ENCODE peak calls at places on chromosome 7, in nine cellular contexts. One of them, this sample, is unnamed.

GRCh38 chr7:103142494-103142893 is 6.4 kb downstream of the NAPEPLD start:
- DNase-seq in CD8-positive, alpha-beta T cell: no peak
- DNase-seq in GM12865: no peak
- DNase-seq in ascending aorta: no peak
- DNase-seq in BJ: no peak
- DNase-seq in fibroblast of pulmonary artery: no peak
- DNase-seq in aorta: no peak
- DNase-seq in left ventricle myocardium inferior: no peak
- DNase-seq in CD4-positive, CD25-positive, alpha-beta regulatory T cell: no peak
- DNase-seq in this sample: no peak

GRCh38 chr7:28411876-28412662 is at the start of gene CREB5:
- DNase-seq in CD8-positive, alpha-beta T cell: no peak
- DNase-seq in GM12865: peak
- DNase-seq in ascending aorta: no peak
- DNase-seq in BJ: no peak
- DNase-seq in fibroblast of pulmonary artery: peak
- DNase-seq in aorta: no peak
- DNase-seq in left ventricle myocardium inferior: no peak
- DNase-seq in CD4-positive, CD25-positive, alpha-beta regulatory T cell: no peak
- DNase-seq in this sample: no peak

GRCh38 chr7:144032985-144033384 is 15.8 kb upstream of the OR2A5 start:
- DNase-seq in CD8-positive, alpha-beta T cell: no peak
- DNase-seq in GM12865: no peak
- DNase-seq in ascending aorta: no peak
- DNase-seq in BJ: no peak
- DNase-seq in fibroblast of pulmonary artery: no peak
- DNase-seq in aorta: no peak
- DNase-seq in left ventricle myocardium inferior: no peak
- DNase-seq in CD4-positive, CD25-positive, alpha-beta regulatory T cell: no peak
- DNase-seq in this sample: no peak

GRCh38 chr7:50591480-50592438 is 26.6 kb upstream of the DDC start:
- DNase-seq in CD8-positive, alpha-beta T cell: no peak
- DNase-seq in GM12865: no peak
- DNase-seq in ascending aorta: no peak
- DNase-seq in BJ: no peak
- DNase-seq in fibroblast of pulmonary artery: no peak
- DNase-seq in aorta: no peak
- DNase-seq in left ventricle myocardium inferior: no peak
- DNase-seq in CD4-positive, CD25-positive, alpha-beta regulatory T cell: no peak
- DNase-seq in this sample: no peak

GRCh38 chr7:4091767-4092166 is 590.3 kb upstream of the FOXK1 start:
- DNase-seq in CD8-positive, alpha-beta T cell: no peak
- DNase-seq in GM12865: no peak
- DNase-seq in ascending aorta: no peak
- DNase-seq in BJ: no peak
- DNase-seq in fibroblast of pulmonary artery: no peak
- DNase-seq in aorta: no peak
- DNase-seq in left ventricle myocardium inferior: no peak
- DNase-seq in CD4-positive, CD25-positive, alpha-beta regulatory T cell: no peak
- DNase-seq in this sample: no peak

GRCh38 chr7:156612930-156613329 is 27.6 kb upstream of the RNF32 start:
- DNase-seq in CD8-positive, alpha-beta T cell: peak
- DNase-seq in GM12865: peak
- DNase-seq in ascending aorta: no peak
- DNase-seq in BJ: no peak
- DNase-seq in fibroblast of pulmonary artery: no peak
- DNase-seq in aorta: no peak
- DNase-seq in left ventricle myocardium inferior: no peak
- DNase-seq in CD4-positive, CD25-positive, alpha-beta regulatory T cell: peak
- DNase-seq in this sample: no peak

GRCh38 chr7:98647326-98647725 is 30.2 kb downstream of the NPTX2 start:
- DNase-seq in CD8-positive, alpha-beta T cell: no peak
- DNase-seq in GM12865: no peak
- DNase-seq in ascending aorta: no peak
- DNase-seq in BJ: no peak
- DNase-seq in fibroblast of pulmonary artery: no peak
- DNase-seq in aorta: no peak
- DNase-seq in left ventricle myocardium inferior: no peak
- DNase-seq in CD4-positive, CD25-positive, alpha-beta regulatory T cell: no peak
- DNase-seq in this sample: no peak

GRCh38 chr7:15600298-15600697 is 38.5 kb upstream of the AGMO start:
- DNase-seq in CD8-positive, alpha-beta T cell: no peak
- DNase-seq in GM12865: no peak
- DNase-seq in ascending aorta: no peak
- DNase-seq in BJ: no peak
- DNase-seq in fibroblast of pulmonary artery: no peak
- DNase-seq in aorta: no peak
- DNase-seq in left ventricle myocardium inferior: no peak
- DNase-seq in CD4-positive, CD25-positive, alpha-beta regulatory T cell: no peak
- DNase-seq in this sample: no peak

GRCh38 chr7:123769371-123769770 is 20.6 kb upstream of the WASL start:
- DNase-seq in CD8-positive, alpha-beta T cell: no peak
- DNase-seq in GM12865: no peak
- DNase-seq in ascending aorta: no peak
- DNase-seq in BJ: no peak
- DNase-seq in fibroblast of pulmonary artery: peak
- DNase-seq in aorta: peak
- DNase-seq in left ventricle myocardium inferior: peak
- DNase-seq in CD4-positive, CD25-positive, alpha-beta regulatory T cell: no peak
- DNase-seq in this sample: no peak

GRCh38 chr7:155223021-155223420 is 74.7 kb upstream of the INSIG1 start:
- DNase-seq in CD8-positive, alpha-beta T cell: no peak
- DNase-seq in GM12865: no peak
- DNase-seq in ascending aorta: no peak
- DNase-seq in BJ: no peak
- DNase-seq in fibroblast of pulmonary artery: no peak
- DNase-seq in aorta: peak
- DNase-seq in left ventricle myocardium inferior: no peak
- DNase-seq in CD4-positive, CD25-positive, alpha-beta regulatory T cell: no peak
- DNase-seq in this sample: no peak

GRCh38 chr7:138538518-138538917 is 78.5 kb downstream of the TRIM24 start:
- DNase-seq in CD8-positive, alpha-beta T cell: no peak
- DNase-seq in GM12865: peak
- DNase-seq in ascending aorta: no peak
- DNase-seq in BJ: no peak
- DNase-seq in fibroblast of pulmonary artery: peak
- DNase-seq in aorta: no peak
- DNase-seq in left ventricle myocardium inferior: no peak
- DNase-seq in CD4-positive, CD25-positive, alpha-beta regulatory T cell: no peak
- DNase-seq in this sample: no peak

GRCh38 chr7:36468361-36469140 is 78.9 kb downstream of the ANLN start:
- DNase-seq in CD8-positive, alpha-beta T cell: no peak
- DNase-seq in GM12865: no peak
- DNase-seq in ascending aorta: no peak
- DNase-seq in BJ: no peak
- DNase-seq in fibroblast of pulmonary artery: no peak
- DNase-seq in aorta: no peak
- DNase-seq in left ventricle myocardium inferior: no peak
- DNase-seq in CD4-positive, CD25-positive, alpha-beta regulatory T cell: no peak
- DNase-seq in this sample: no peak

GRCh38 chr7:332646-333398 is 42.9 kb downstream of the FOXL3 start:
- DNase-seq in CD8-positive, alpha-beta T cell: peak
- DNase-seq in GM12865: peak
- DNase-seq in ascending aorta: no peak
- DNase-seq in BJ: no peak
- DNase-seq in fibroblast of pulmonary artery: peak
- DNase-seq in aorta: peak
- DNase-seq in left ventricle myocardium inferior: peak
- DNase-seq in CD4-positive, CD25-positive, alpha-beta regulatory T cell: peak
- DNase-seq in this sample: peak

GRCh38 chr7:143252002-143252401 is 11.2 kb upstream of the GSTK1 start:
- DNase-seq in CD8-positive, alpha-beta T cell: no peak
- DNase-seq in GM12865: no peak
- DNase-seq in ascending aorta: no peak
- DNase-seq in BJ: no peak
- DNase-seq in fibroblast of pulmonary artery: no peak
- DNase-seq in aorta: no peak
- DNase-seq in left ventricle myocardium inferior: no peak
- DNase-seq in CD4-positive, CD25-positive, alpha-beta regulatory T cell: no peak
- DNase-seq in this sample: no peak

GRCh38 chr7:50832744-50833143 is 50.0 kb upstream of the GRB10 start:
- DNase-seq in CD8-positive, alpha-beta T cell: no peak
- DNase-seq in GM12865: no peak
- DNase-seq in ascending aorta: no peak
- DNase-seq in BJ: peak
- DNase-seq in fibroblast of pulmonary artery: no peak
- DNase-seq in aorta: no peak
- DNase-seq in left ventricle myocardium inferior: no peak
- DNase-seq in CD4-positive, CD25-positive, alpha-beta regulatory T cell: no peak
- DNase-seq in this sample: no peak

GRCh38 chr7:144784943-144785342 is 50.9 kb downstream of the TPK1 start:
- DNase-seq in CD8-positive, alpha-beta T cell: no peak
- DNase-seq in GM12865: no peak
- DNase-seq in ascending aorta: no peak
- DNase-seq in BJ: no peak
- DNase-seq in fibroblast of pulmonary artery: peak
- DNase-seq in aorta: no peak
- DNase-seq in left ventricle myocardium inferior: no peak
- DNase-seq in CD4-positive, CD25-positive, alpha-beta regulatory T cell: no peak
- DNase-seq in this sample: no peak

GRCh38 chr7:42878303-42878702 is 33.6 kb downstream of the C7orf25 start:
- DNase-seq in CD8-positive, alpha-beta T cell: no peak
- DNase-seq in GM12865: no peak
- DNase-seq in ascending aorta: no peak
- DNase-seq in BJ: no peak
- DNase-seq in fibroblast of pulmonary artery: no peak
- DNase-seq in aorta: no peak
- DNase-seq in left ventricle myocardium inferior: no peak
- DNase-seq in CD4-positive, CD25-positive, alpha-beta regulatory T cell: no peak
- DNase-seq in this sample: no peak

GRCh38 chr7:42198296-42198695 is 38.7 kb downstream of the GLI3 start:
- DNase-seq in CD8-positive, alpha-beta T cell: no peak
- DNase-seq in GM12865: no peak
- DNase-seq in ascending aorta: no peak
- DNase-seq in BJ: no peak
- DNase-seq in fibroblast of pulmonary artery: no peak
- DNase-seq in aorta: no peak
- DNase-seq in left ventricle myocardium inferior: no peak
- DNase-seq in CD4-positive, CD25-positive, alpha-beta regulatory T cell: no peak
- DNase-seq in this sample: no peak

GRCh38 chr7:26078437-26079362 is 73.3 kb upstream of the NFE2L3 start:
- DNase-seq in CD8-positive, alpha-beta T cell: peak
- DNase-seq in GM12865: peak
- DNase-seq in ascending aorta: peak
- DNase-seq in BJ: no peak
- DNase-seq in fibroblast of pulmonary artery: peak
- DNase-seq in aorta: peak
- DNase-seq in left ventricle myocardium inferior: peak
- DNase-seq in CD4-positive, CD25-positive, alpha-beta regulatory T cell: peak
- DNase-seq in this sample: no peak

GRCh38 chr7:16688249-16688648 is 42.3 kb downstream of the BZW2 start:
- DNase-seq in CD8-positive, alpha-beta T cell: no peak
- DNase-seq in GM12865: no peak
- DNase-seq in ascending aorta: no peak
- DNase-seq in BJ: no peak
- DNase-seq in fibroblast of pulmonary artery: no peak
- DNase-seq in aorta: no peak
- DNase-seq in left ventricle myocardium inferior: no peak
- DNase-seq in CD4-positive, CD25-positive, alpha-beta regulatory T cell: no peak
- DNase-seq in this sample: no peak

DNA sequence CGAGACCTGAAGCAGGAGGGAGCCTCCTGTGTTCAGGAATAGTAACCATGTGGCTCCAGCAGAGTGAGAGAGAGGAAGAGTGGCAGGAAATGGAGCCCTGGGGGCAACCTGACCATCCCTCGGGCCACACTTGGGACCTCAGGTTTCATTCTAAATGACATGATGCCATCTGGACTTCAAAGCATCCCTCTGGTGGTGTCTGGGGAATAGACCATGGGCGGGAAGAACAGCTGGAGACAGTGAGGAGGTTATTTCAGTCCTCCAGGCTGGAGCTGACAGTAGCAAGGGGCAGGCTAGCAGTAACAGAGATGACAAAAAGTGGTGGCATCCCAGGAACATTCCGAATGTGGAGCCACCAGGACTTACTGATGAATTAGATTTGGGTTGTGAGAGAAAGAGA is 44.8 kb downstream of the AKR1B1 start:
- DNase-seq in CD8-positive, alpha-beta T cell: no peak
- DNase-seq in GM12865: no peak
- DNase-seq in ascending aorta: no peak
- DNase-seq in BJ: no peak
- DNase-seq in fibroblast of pulmonary artery: no peak
- DNase-seq in aorta: no peak
- DNase-seq in left ventricle myocardium inferior: no peak
- DNase-seq in CD4-positive, CD25-positive, alpha-beta regulatory T cell: no peak
- DNase-seq in this sample: no peak
- H3K4me3 ChIP-seq in CD8-positive, alpha-beta T cell: no peak
- H3K4me3 ChIP-seq in GM12865: no peak
- H3K4me3 ChIP-seq in ascending aorta: no peak
- H3K4me3 ChIP-seq in BJ: no peak
- H3K4me3 ChIP-seq in fibroblast of pulmonary artery: no peak
- H3K4me3 ChIP-seq in aorta: no peak
- H3K4me3 ChIP-seq in left ventricle myocardium inferior: no peak
- H3K4me3 ChIP-seq in CD4-positive, CD25-positive, alpha-beta regulatory T cell: no peak
- H3K4me3 ChIP-seq in this sample: no peak

GRCh38 chr7:5614579-5614978 is 166.9 kb downstream of the RNF216 start:
- DNase-seq in CD8-positive, alpha-beta T cell: no peak
- DNase-seq in GM12865: no peak
- DNase-seq in ascending aorta: no peak
- DNase-seq in BJ: no peak
- DNase-seq in fibroblast of pulmonary artery: no peak
- DNase-seq in aorta: no peak
- DNase-seq in left ventricle myocardium inferior: no peak
- DNase-seq in CD4-positive, CD25-positive, alpha-beta regulatory T cell: no peak
- DNase-seq in this sample: no peak
- H3K4me3 ChIP-seq in CD8-positive, alpha-beta T cell: no peak
- H3K4me3 ChIP-seq in GM12865: no peak
- H3K4me3 ChIP-seq in ascending aorta: no peak
- H3K4me3 ChIP-seq in BJ: no peak
- H3K4me3 ChIP-seq in fibroblast of pulmonary artery: no peak
- H3K4me3 ChIP-seq in aorta: no peak
- H3K4me3 ChIP-seq in left ventricle myocardium inferior: no peak
- H3K4me3 ChIP-seq in CD4-positive, CD25-positive, alpha-beta regulatory T cell: no peak
- H3K4me3 ChIP-seq in this sample: no peak

DNA sequence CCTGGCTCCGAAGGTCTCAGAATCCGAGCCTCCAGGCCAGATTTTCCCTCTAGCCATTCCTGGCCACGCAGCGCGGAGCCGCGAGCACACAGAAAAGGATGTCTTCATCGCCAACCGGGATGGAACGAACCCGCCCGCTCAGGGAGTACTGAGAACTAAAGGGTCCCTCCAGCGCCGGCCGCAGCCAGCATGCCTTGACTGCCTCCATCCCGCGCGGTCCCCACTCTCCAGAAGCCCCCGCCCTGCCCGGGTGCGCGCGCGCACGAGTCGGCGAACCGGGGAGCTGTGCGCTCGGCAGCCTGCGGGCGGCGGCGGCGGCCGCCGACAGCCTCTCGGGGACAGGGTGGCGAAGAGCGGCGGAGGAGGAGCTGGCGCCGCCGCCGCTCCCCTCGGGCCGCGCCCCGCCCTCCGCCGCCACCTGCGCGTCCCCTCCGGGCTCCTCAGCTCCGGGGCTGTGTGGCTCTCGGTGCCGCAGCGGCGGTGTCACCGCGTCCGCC is 640 bp upstream of the GALNT17 start:
- DNase-seq in CD8-positive, alpha-beta T cell: no peak
- DNase-seq in GM12865: no peak
- DNase-seq in ascending aorta: no peak
- DNase-seq in BJ: no peak
- DNase-seq in fibroblast of pulmonary artery: no peak
- DNase-seq in aorta: peak
- DNase-seq in left ventricle myocardium inferior: peak
- DNase-seq in CD4-positive, CD25-positive, alpha-beta regulatory T cell: no peak
- DNase-seq in this sample: peak
- H3K4me3 ChIP-seq in CD8-positive, alpha-beta T cell: no peak
- H3K4me3 ChIP-seq in GM12865: no peak
- H3K4me3 ChIP-seq in ascending aorta: peak
- H3K4me3 ChIP-seq in BJ: no peak
- H3K4me3 ChIP-seq in fibroblast of pulmonary artery: no peak
- H3K4me3 ChIP-seq in aorta: peak
- H3K4me3 ChIP-seq in left ventricle myocardium inferior: peak
- H3K4me3 ChIP-seq in CD4-positive, CD25-positive, alpha-beta regulatory T cell: no peak
- H3K4me3 ChIP-seq in this sample: peak

GRCh38 chr7:39085189-39085588 is 107.5 kb downstream of the POU6F2 start:
- DNase-seq in CD8-positive, alpha-beta T cell: no peak
- DNase-seq in GM12865: no peak
- DNase-seq in ascending aorta: no peak
- DNase-seq in BJ: no peak
- DNase-seq in fibroblast of pulmonary artery: no peak
- DNase-seq in aorta: no peak
- DNase-seq in left ventricle myocardium inferior: no peak
- DNase-seq in CD4-positive, CD25-positive, alpha-beta regulatory T cell: no peak
- DNase-seq in this sample: no peak
- H3K4me3 ChIP-seq in CD8-positive, alpha-beta T cell: no peak
- H3K4me3 ChIP-seq in GM12865: no peak
- H3K4me3 ChIP-seq in ascending aorta: no peak
- H3K4me3 ChIP-seq in BJ: no peak
- H3K4me3 ChIP-seq in fibroblast of pulmonary artery: no peak
- H3K4me3 ChIP-seq in aorta: peak
- H3K4me3 ChIP-seq in left ventricle myocardium inferior: peak
- H3K4me3 ChIP-seq in CD4-positive, CD25-positive, alpha-beta regulatory T cell: no peak
- H3K4me3 ChIP-seq in this sample: no peak